ENCODE peak calls at places on chromosomes 12 and 14, in seven cellular contexts. One of them, this sample, is unnamed.

GRCh38 chr12:109760031-109760929 is 46.7 kb downstream of the FAM222A start:
- DNase-seq in activated naive CD4-positive, alpha-beta T cell: no peak
- DNase-seq in tibial artery: peak
- DNase-seq in HS-5: no peak
- DNase-seq in erythroblast: no peak
- DNase-seq in iPS-NIHi11: no peak
- DNase-seq in IMR-90: no peak
- DNase-seq in this sample: no peak

GRCh38 chr14:105087308-105087962 is 22.2 kb upstream of the GPR132 start:
- DNase-seq in activated naive CD4-positive, alpha-beta T cell: no peak
- DNase-seq in tibial artery: peak
- DNase-seq in HS-5: no peak
- DNase-seq in erythroblast: no peak
- DNase-seq in iPS-NIHi11: peak
- DNase-seq in IMR-90: peak
- DNase-seq in this sample: no peak

GRCh38 chr14:38199768-38200167 is 7.9 kb upstream of the SSTR1 start:
- DNase-seq in activated naive CD4-positive, alpha-beta T cell: no peak
- DNase-seq in tibial artery: no peak
- DNase-seq in HS-5: peak
- DNase-seq in erythroblast: no peak
- DNase-seq in iPS-NIHi11: no peak
- DNase-seq in IMR-90: peak
- DNase-seq in this sample: no peak

GRCh38 chr12:131607658-131608447 is 103.0 kb upstream of the SFSWAP start:
- DNase-seq in activated naive CD4-positive, alpha-beta T cell: no peak
- DNase-seq in tibial artery: no peak
- DNase-seq in HS-5: no peak
- DNase-seq in erythroblast: no peak
- DNase-seq in iPS-NIHi11: no peak
- DNase-seq in IMR-90: no peak
- DNase-seq in this sample: no peak

GRCh38 chr12:80269953-80270552 is 170.7 kb downstream of the OTOGL start:
- DNase-seq in activated naive CD4-positive, alpha-beta T cell: no peak
- DNase-seq in tibial artery: no peak
- DNase-seq in HS-5: peak
- DNase-seq in erythroblast: peak
- DNase-seq in iPS-NIHi11: peak
- DNase-seq in IMR-90: peak
- DNase-seq in this sample: peak

GRCh38 chr12:86710110-86710509 is 453.9 kb upstream of the MGAT4C start:
- DNase-seq in activated naive CD4-positive, alpha-beta T cell: no peak
- DNase-seq in tibial artery: no peak
- DNase-seq in HS-5: no peak
- DNase-seq in erythroblast: no peak
- DNase-seq in iPS-NIHi11: no peak
- DNase-seq in IMR-90: peak
- DNase-seq in this sample: no peak

GRCh38 chr12:95218164-95218851 is 701 bp downstream of the VEZT start:
- DNase-seq in activated naive CD4-positive, alpha-beta T cell: no peak
- DNase-seq in tibial artery: no peak
- DNase-seq in HS-5: peak
- DNase-seq in erythroblast: peak
- DNase-seq in iPS-NIHi11: no peak
- DNase-seq in IMR-90: peak
- DNase-seq in this sample: no peak

GRCh38 chr12:22740656-22741350 is 115.8 kb downstream of the ETNK1 start:
- DNase-seq in activated naive CD4-positive, alpha-beta T cell: no peak
- DNase-seq in tibial artery: no peak
- DNase-seq in HS-5: no peak
- DNase-seq in erythroblast: no peak
- DNase-seq in iPS-NIHi11: no peak
- DNase-seq in IMR-90: no peak
- DNase-seq in this sample: no peak

GRCh38 chr12:72282721-72283120 is 10.6 kb downstream of the TRHDE start:
- DNase-seq in activated naive CD4-positive, alpha-beta T cell: no peak
- DNase-seq in tibial artery: no peak
- DNase-seq in HS-5: no peak
- DNase-seq in erythroblast: no peak
- DNase-seq in iPS-NIHi11: no peak
- DNase-seq in IMR-90: no peak
- DNase-seq in this sample: no peak

GRCh38 chr12:109160873-109161272 is 44.5 kb downstream of the ACACB start:
- DNase-seq in activated naive CD4-positive, alpha-beta T cell: no peak
- DNase-seq in tibial artery: no peak
- DNase-seq in HS-5: no peak
- DNase-seq in erythroblast: no peak
- DNase-seq in iPS-NIHi11: no peak
- DNase-seq in IMR-90: no peak
- DNase-seq in this sample: no peak

GRCh38 chr14:77457115-77457521 is 283 bp downstream of the VIPAS39 start:
- DNase-seq in activated naive CD4-positive, alpha-beta T cell: no peak
- DNase-seq in tibial artery: no peak
- DNase-seq in HS-5: no peak
- DNase-seq in erythroblast: no peak
- DNase-seq in iPS-NIHi11: no peak
- DNase-seq in IMR-90: peak
- DNase-seq in this sample: no peak

GRCh38 chr14:74860899-74861733 is 14.8 kb downstream of the PROX2 start:
- DNase-seq in activated naive CD4-positive, alpha-beta T cell: peak
- DNase-seq in tibial artery: peak
- DNase-seq in HS-5: no peak
- DNase-seq in erythroblast: peak
- DNase-seq in iPS-NIHi11: peak
- DNase-seq in IMR-90: peak
- DNase-seq in this sample: peak

GRCh38 chr12:50365709-50366406 is 30.6 kb downstream of the FAM186A start:
- DNase-seq in activated naive CD4-positive, alpha-beta T cell: no peak
- DNase-seq in tibial artery: no peak
- DNase-seq in HS-5: no peak
- DNase-seq in erythroblast: no peak
- DNase-seq in iPS-NIHi11: no peak
- DNase-seq in IMR-90: no peak
- DNase-seq in this sample: no peak

GRCh38 chr14:77979666-77980351 is 179.9 kb downstream of the ADCK1 start:
- DNase-seq in activated naive CD4-positive, alpha-beta T cell: no peak
- DNase-seq in tibial artery: no peak
- DNase-seq in HS-5: no peak
- DNase-seq in erythroblast: peak
- DNase-seq in iPS-NIHi11: peak
- DNase-seq in IMR-90: no peak
- DNase-seq in this sample: no peak

GRCh38 chr12:57738661-57739237 is at the start of gene AGAP2:
- DNase-seq in activated naive CD4-positive, alpha-beta T cell: no peak
- DNase-seq in tibial artery: no peak
- DNase-seq in HS-5: no peak
- DNase-seq in erythroblast: no peak
- DNase-seq in iPS-NIHi11: peak
- DNase-seq in IMR-90: no peak
- DNase-seq in this sample: no peak

GRCh38 chr12:91139981-91140659 is 28.8 kb upstream of the LUM start:
- DNase-seq in activated naive CD4-positive, alpha-beta T cell: no peak
- DNase-seq in tibial artery: no peak
- DNase-seq in HS-5: peak
- DNase-seq in erythroblast: no peak
- DNase-seq in iPS-NIHi11: no peak
- DNase-seq in IMR-90: peak
- DNase-seq in this sample: no peak

GRCh38 chr14:71290960-71291466 is 383.8 kb downstream of the PCNX1 start:
- DNase-seq in activated naive CD4-positive, alpha-beta T cell: no peak
- DNase-seq in tibial artery: no peak
- DNase-seq in HS-5: peak
- DNase-seq in erythroblast: no peak
- DNase-seq in iPS-NIHi11: no peak
- DNase-seq in IMR-90: peak
- DNase-seq in this sample: peak

GRCh38 chr12:99959549-99960170 is 25.1 kb downstream of the ANKS1B start:
- DNase-seq in activated naive CD4-positive, alpha-beta T cell: no peak
- DNase-seq in tibial artery: no peak
- DNase-seq in HS-5: peak
- DNase-seq in erythroblast: no peak
- DNase-seq in iPS-NIHi11: no peak
- DNase-seq in IMR-90: no peak
- DNase-seq in this sample: no peak

GRCh38 chr12:51419473-51420228 is 5.0 kb upstream of the SLC4A8 start:
- DNase-seq in activated naive CD4-positive, alpha-beta T cell: no peak
- DNase-seq in tibial artery: no peak
- DNase-seq in HS-5: no peak
- DNase-seq in erythroblast: no peak
- DNase-seq in iPS-NIHi11: peak
- DNase-seq in IMR-90: no peak
- DNase-seq in this sample: no peak

GRCh38 chr14:56112781-56113180 is 5.4 kb upstream of the PELI2 start:
- DNase-seq in activated naive CD4-positive, alpha-beta T cell: no peak
- DNase-seq in tibial artery: no peak
- DNase-seq in HS-5: no peak
- DNase-seq in erythroblast: no peak
- DNase-seq in iPS-NIHi11: no peak
- DNase-seq in IMR-90: no peak
- DNase-seq in this sample: no peak

GRCh38 chr14:42513837-42514236 is 907.2 kb downstream of the LRFN5 start:
- DNase-seq in activated naive CD4-positive, alpha-beta T cell: no peak
- DNase-seq in tibial artery: no peak
- DNase-seq in HS-5: no peak
- DNase-seq in erythroblast: no peak
- DNase-seq in iPS-NIHi11: no peak
- DNase-seq in IMR-90: no peak
- DNase-seq in this sample: no peak

GRCh38 chr14:65961004-65961403 is 525.2 kb upstream of the CCDC196 start:
- DNase-seq in activated naive CD4-positive, alpha-beta T cell: no peak
- DNase-seq in tibial artery: no peak
- DNase-seq in HS-5: no peak
- DNase-seq in erythroblast: peak
- DNase-seq in iPS-NIHi11: peak
- DNase-seq in IMR-90: peak
- DNase-seq in this sample: no peak

GRCh38 chr12:77115471-77115870 is 50.1 kb upstream of the E2F7 start:
- DNase-seq in activated naive CD4-positive, alpha-beta T cell: no peak
- DNase-seq in tibial artery: no peak
- DNase-seq in HS-5: no peak
- DNase-seq in erythroblast: no peak
- DNase-seq in iPS-NIHi11: no peak
- DNase-seq in IMR-90: no peak
- DNase-seq in this sample: no peak

GRCh38 chr14:75906680-75907280 is 75.0 kb downstream of the TGFB3 start:
- DNase-seq in activated naive CD4-positive, alpha-beta T cell: peak
- DNase-seq in tibial artery: no peak
- DNase-seq in HS-5: no peak
- DNase-seq in erythroblast: peak
- DNase-seq in iPS-NIHi11: peak
- DNase-seq in IMR-90: peak
- DNase-seq in this sample: no peak

GRCh38 chr14:99257673-99258221 is 14.2 kb downstream of the BCL11B start:
- DNase-seq in activated naive CD4-positive, alpha-beta T cell: no peak
- DNase-seq in tibial artery: peak
- DNase-seq in HS-5: no peak
- DNase-seq in erythroblast: no peak
- DNase-seq in iPS-NIHi11: no peak
- DNase-seq in IMR-90: no peak
- DNase-seq in this sample: no peak

GRCh38 chr12:25020621-25021243 is 71.8 kb upstream of the BCAT1 start:
- DNase-seq in activated naive CD4-positive, alpha-beta T cell: no peak
- DNase-seq in tibial artery: no peak
- DNase-seq in HS-5: no peak
- DNase-seq in erythroblast: no peak
- DNase-seq in iPS-NIHi11: no peak
- DNase-seq in IMR-90: no peak
- DNase-seq in this sample: no peak

GRCh38 chr14:61493239-61493638 is 171.9 kb downstream of the PRKCH start:
- DNase-seq in activated naive CD4-positive, alpha-beta T cell: no peak
- DNase-seq in tibial artery: no peak
- DNase-seq in HS-5: peak
- DNase-seq in erythroblast: no peak
- DNase-seq in iPS-NIHi11: no peak
- DNase-seq in IMR-90: peak
- DNase-seq in this sample: peak

GRCh38 chr12:105212431-105212830 is 23.5 kb downstream of the APPL2 start:
- DNase-seq in activated naive CD4-positive, alpha-beta T cell: no peak
- DNase-seq in tibial artery: no peak
- DNase-seq in HS-5: peak
- DNase-seq in erythroblast: no peak
- DNase-seq in iPS-NIHi11: no peak
- DNase-seq in IMR-90: peak
- DNase-seq in this sample: no peak

GRCh38 chr14:100780646-100781355 is 45.1 kb upstream of the MEG3 start:
- DNase-seq in activated naive CD4-positive, alpha-beta T cell: no peak
- DNase-seq in tibial artery: peak
- DNase-seq in HS-5: no peak
- DNase-seq in erythroblast: no peak
- DNase-seq in iPS-NIHi11: peak
- DNase-seq in IMR-90: no peak
- DNase-seq in this sample: no peak

GRCh38 chr14:92651106-92651792 is 97.2 kb downstream of the LGMN start:
- DNase-seq in activated naive CD4-positive, alpha-beta T cell: peak
- DNase-seq in tibial artery: peak
- DNase-seq in HS-5: no peak
- DNase-seq in erythroblast: no peak
- DNase-seq in iPS-NIHi11: no peak
- DNase-seq in IMR-90: no peak
- DNase-seq in this sample: no peak